ENCODE peak calls at places on chromosomes 2 and 18, in five cellular contexts. One of them, this sample, is unnamed.

GRCh38 chr2:64819774-64820688 is 166.3 kb upstream of the SERTAD2 start:
- DNase-seq in neural crest cell: no peak
- DNase-seq in B cell: no peak
- DNase-seq in GM13977: peak
- DNase-seq in cardiac muscle cell: no peak
- DNase-seq in this sample: no peak

GRCh38 chr2:134362152-134362653 is 108.3 kb downstream of the MGAT5 start:
- DNase-seq in neural crest cell: no peak
- DNase-seq in B cell: no peak
- DNase-seq in GM13977: no peak
- DNase-seq in cardiac muscle cell: no peak
- DNase-seq in this sample: no peak

GRCh38 chr18:59900222-59901128 is 679 bp downstream of the PMAIP1 start:
- DNase-seq in neural crest cell: peak
- DNase-seq in B cell: peak
- DNase-seq in GM13977: peak
- DNase-seq in cardiac muscle cell: peak
- DNase-seq in this sample: peak

GRCh38 chr18:33630476-33630875 is 52.5 kb downstream of the ASXL3 start:
- DNase-seq in neural crest cell: no peak
- DNase-seq in B cell: no peak
- DNase-seq in GM13977: no peak
- DNase-seq in cardiac muscle cell: no peak
- DNase-seq in this sample: no peak

GRCh38 chr2:60671971-60672370 is 84.1 kb upstream of the PAPOLG start:
- DNase-seq in neural crest cell: no peak
- DNase-seq in B cell: no peak
- DNase-seq in GM13977: no peak
- DNase-seq in cardiac muscle cell: no peak
- DNase-seq in this sample: no peak

GRCh38 chr2:38835015-38835601 is 40.6 kb downstream of the DHX57 start:
- DNase-seq in neural crest cell: peak
- DNase-seq in B cell: no peak
- DNase-seq in GM13977: no peak
- DNase-seq in cardiac muscle cell: peak
- DNase-seq in this sample: peak

GRCh38 chr2:235935773-235936172 is 232.4 kb downstream of the GBX2 start:
- DNase-seq in neural crest cell: no peak
- DNase-seq in B cell: no peak
- DNase-seq in GM13977: no peak
- DNase-seq in cardiac muscle cell: no peak
- DNase-seq in this sample: no peak

GRCh38 chr2:230077851-230078547 is 9.3 kb upstream of the SLC16A14 start:
- DNase-seq in neural crest cell: no peak
- DNase-seq in B cell: no peak
- DNase-seq in GM13977: no peak
- DNase-seq in cardiac muscle cell: no peak
- DNase-seq in this sample: no peak

GRCh38 chr2:209002054-209002453 is 421.8 kb upstream of the MAP2 start:
- DNase-seq in neural crest cell: no peak
- DNase-seq in B cell: no peak
- DNase-seq in GM13977: no peak
- DNase-seq in cardiac muscle cell: no peak
- DNase-seq in this sample: no peak

GRCh38 chr2:219279916-219280516 is 850 bp downstream of the DNAJB2 start:
- DNase-seq in neural crest cell: no peak
- DNase-seq in B cell: no peak
- DNase-seq in GM13977: no peak
- DNase-seq in cardiac muscle cell: no peak
- DNase-seq in this sample: no peak

GRCh38 chr2:219277703-219278654 is 1.2 kb upstream of the DNAJB2 start:
- DNase-seq in neural crest cell: peak
- DNase-seq in B cell: peak
- DNase-seq in GM13977: peak
- DNase-seq in cardiac muscle cell: peak
- DNase-seq in this sample: peak

GRCh38 chr2:219278655-219279150 is 463 bp upstream of the DNAJB2 start:
- DNase-seq in neural crest cell: no peak
- DNase-seq in B cell: no peak
- DNase-seq in GM13977: peak
- DNase-seq in cardiac muscle cell: no peak
- DNase-seq in this sample: no peak

GRCh38 chr2:219280682-219281081 is 1.5 kb downstream of the DNAJB2 start:
- DNase-seq in neural crest cell: no peak
- DNase-seq in B cell: peak
- DNase-seq in GM13977: no peak
- DNase-seq in cardiac muscle cell: no peak
- DNase-seq in this sample: no peak

DNA sequence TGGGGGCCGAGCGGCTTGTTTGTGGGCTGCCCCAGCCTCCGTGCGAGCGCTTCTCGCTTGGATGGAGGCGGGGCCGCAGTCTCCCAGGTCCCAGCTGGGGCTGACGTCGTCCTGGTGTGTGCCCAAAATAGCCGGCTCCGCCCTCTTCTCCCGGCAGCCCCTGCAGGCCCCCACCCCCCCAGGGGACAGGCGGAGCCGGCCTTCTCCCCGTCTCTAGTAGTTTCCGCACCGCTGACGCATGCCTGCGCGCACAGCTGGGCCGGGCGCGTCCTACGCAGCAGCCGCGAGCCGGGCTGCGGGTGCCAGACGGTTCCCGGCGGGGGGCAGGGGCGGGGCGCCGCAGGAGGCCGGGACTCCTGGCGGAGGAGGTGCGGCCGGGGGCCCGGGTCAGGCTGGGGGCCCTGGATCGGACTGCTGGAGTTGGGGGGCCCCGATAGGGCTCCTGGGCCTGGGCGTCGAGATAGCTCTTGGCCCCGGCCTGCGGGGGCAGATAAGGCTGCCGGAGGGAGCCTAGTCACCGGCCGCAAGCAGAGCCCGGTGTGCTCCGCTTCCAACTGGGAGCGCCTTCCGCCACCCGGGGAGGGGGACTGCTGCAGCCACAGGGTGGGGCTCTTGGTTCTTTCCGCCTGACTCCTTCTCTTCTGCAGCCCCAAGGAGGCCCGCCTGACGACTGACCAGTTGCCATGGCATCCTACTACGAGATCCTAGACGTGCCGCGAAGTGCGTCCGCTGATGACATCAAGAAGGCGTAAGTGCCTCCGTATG is at the start of gene DNAJB2:
- DNase-seq in neural crest cell: peak
- DNase-seq in B cell: peak
- DNase-seq in GM13977: peak
- DNase-seq in cardiac muscle cell: peak
- DNase-seq in this sample: peak
- TF ChIP-seq CTCF in neural crest cell: no peak
- TF ChIP-seq CTCF in B cell: no peak
- TF ChIP-seq CTCF in GM13977: peak
- TF ChIP-seq CTCF in cardiac muscle cell: peak
- TF ChIP-seq CTCF in this sample: peak

GRCh38 chr18:31819925-31820229 is 59.2 kb upstream of the SLC25A52 start:
- DNase-seq in neural crest cell: no peak
- DNase-seq in B cell: no peak
- DNase-seq in GM13977: no peak
- DNase-seq in cardiac muscle cell: no peak
- DNase-seq in this sample: no peak
- TF ChIP-seq CTCF in neural crest cell: peak
- TF ChIP-seq CTCF in B cell: peak
- TF ChIP-seq CTCF in GM13977: no peak
- TF ChIP-seq CTCF in cardiac muscle cell: no peak
- TF ChIP-seq CTCF in this sample: no peak

DNA sequence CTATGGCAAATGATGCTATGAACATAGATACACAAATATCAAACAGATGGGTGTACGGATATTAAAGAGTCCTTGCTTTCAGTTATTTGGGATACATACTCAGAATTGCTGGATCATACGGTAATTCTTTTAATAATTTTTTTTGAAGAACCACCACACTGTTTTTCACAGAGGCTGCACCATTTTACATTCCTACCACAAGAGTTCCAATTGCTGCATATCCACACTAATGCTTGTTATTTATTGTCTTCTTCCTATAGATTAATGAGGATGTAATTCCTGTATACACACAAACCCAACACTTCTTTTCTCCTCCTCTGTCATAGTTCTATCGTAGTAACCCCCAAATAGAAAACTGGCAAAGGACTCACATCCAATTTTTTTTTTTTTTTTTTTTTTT is 21.7 kb downstream of the CD302 start:
- DNase-seq in neural crest cell: no peak
- DNase-seq in B cell: no peak
- DNase-seq in GM13977: no peak
- DNase-seq in cardiac muscle cell: no peak
- DNase-seq in this sample: no peak
- TF ChIP-seq CTCF in neural crest cell: peak
- TF ChIP-seq CTCF in B cell: no peak
- TF ChIP-seq CTCF in GM13977: no peak
- TF ChIP-seq CTCF in cardiac muscle cell: peak
- TF ChIP-seq CTCF in this sample: no peak

GRCh38 chr2:97011977-97012569 is 25.7 kb upstream of the FAM178B start:
- DNase-seq in neural crest cell: no peak
- DNase-seq in B cell: peak
- DNase-seq in GM13977: peak
- DNase-seq in cardiac muscle cell: peak
- DNase-seq in this sample: peak
- TF ChIP-seq CTCF in neural crest cell: peak
- TF ChIP-seq CTCF in B cell: peak
- TF ChIP-seq CTCF in GM13977: peak
- TF ChIP-seq CTCF in cardiac muscle cell: peak
- TF ChIP-seq CTCF in this sample: peak

GRCh38 chr18:77001979-77002378 is 130.6 kb downstream of the MBP start:
- DNase-seq in neural crest cell: no peak
- DNase-seq in B cell: no peak
- DNase-seq in GM13977: no peak
- DNase-seq in cardiac muscle cell: no peak
- DNase-seq in this sample: no peak
- TF ChIP-seq CTCF in neural crest cell: no peak
- TF ChIP-seq CTCF in B cell: no peak
- TF ChIP-seq CTCF in GM13977: no peak
- TF ChIP-seq CTCF in cardiac muscle cell: no peak
- TF ChIP-seq CTCF in this sample: no peak

DNA sequence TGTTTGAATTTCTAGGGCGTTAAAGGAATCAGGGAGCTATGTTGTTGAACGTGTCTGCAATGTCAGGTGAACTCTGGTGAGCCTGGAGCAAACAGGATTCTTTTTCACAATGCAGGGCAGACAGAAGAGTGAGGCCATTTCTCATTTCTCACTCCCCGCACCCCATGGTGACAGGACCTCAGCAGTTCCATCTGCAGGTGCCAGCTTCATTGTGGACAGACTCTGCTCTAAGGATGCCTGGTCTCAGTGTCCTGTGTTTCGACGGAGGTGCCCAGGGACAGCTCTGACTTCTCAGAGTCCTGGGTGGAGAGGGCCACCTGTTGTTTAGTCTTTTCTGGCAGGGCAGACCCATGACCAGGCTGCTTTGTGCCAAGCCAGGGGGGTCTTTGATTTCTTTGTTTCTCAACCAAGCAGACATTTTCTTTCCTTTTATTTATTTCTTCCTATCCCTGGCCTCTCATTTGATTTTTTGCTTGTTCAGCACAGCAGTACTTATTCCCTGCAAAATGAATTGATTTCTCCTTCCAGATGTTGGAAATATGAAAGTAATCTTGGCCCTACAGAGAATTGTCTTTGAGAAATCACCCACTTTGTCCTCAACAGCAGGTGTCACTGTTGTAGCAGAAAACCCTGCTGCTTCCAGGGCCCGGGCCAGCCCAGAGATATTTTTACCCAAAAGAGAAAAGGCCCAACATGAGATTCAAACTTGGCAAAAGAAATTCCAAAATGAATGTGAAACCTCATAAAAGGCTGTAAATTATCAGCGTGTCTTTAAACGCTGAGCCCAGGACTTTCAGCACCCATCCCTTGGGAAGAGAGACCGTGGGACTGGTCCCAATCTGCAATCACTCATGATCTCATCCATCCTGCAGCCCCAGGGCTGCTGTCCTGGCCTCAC is 201.6 kb downstream of the RNF144A start:
- DNase-seq in neural crest cell: peak
- DNase-seq in B cell: no peak
- DNase-seq in GM13977: peak
- DNase-seq in cardiac muscle cell: peak
- DNase-seq in this sample: peak
- TF ChIP-seq CTCF in neural crest cell: peak
- TF ChIP-seq CTCF in B cell: no peak
- TF ChIP-seq CTCF in GM13977: peak
- TF ChIP-seq CTCF in cardiac muscle cell: peak
- TF ChIP-seq CTCF in this sample: peak

GRCh38 chr2:74261204-74261864 is 62.9 kb downstream of the MTHFD2 start:
- DNase-seq in neural crest cell: no peak
- DNase-seq in B cell: no peak
- DNase-seq in GM13977: no peak
- DNase-seq in cardiac muscle cell: peak
- DNase-seq in this sample: peak
- TF ChIP-seq CTCF in neural crest cell: no peak
- TF ChIP-seq CTCF in B cell: no peak
- TF ChIP-seq CTCF in GM13977: peak
- TF ChIP-seq CTCF in cardiac muscle cell: peak
- TF ChIP-seq CTCF in this sample: peak

This sample was measured in bronchial epithelial cell.